ENCODE peak calls at places on chromosome 2, in six cellular contexts. X is astrocyte, S is endodermal cell, I is PC-3, H is IMR-90, T is neural progenitor cell. C is an unnamed sample.

GRCh38 chr2:128388414-128389032 is 69.9 kb upstream of the HS6ST1 start:
- DNase-seq in X (no peak), S (peak; percentile 49), I (peak; percentile 58), H (peak; percentile 16), T (no peak), C (no peak)

GRCh38 chr2:3491716-3492474 is 27.4 kb downstream of the ADI1 start:
- DNase-seq in X (no peak), S (peak; percentile 33), I (no peak), H (no peak), T (no peak), C (no peak)

GRCh38 chr2:64711260-64711659 is 57.5 kb upstream of the SERTAD2 start:
- DNase-seq in X (no peak), S (no peak), I (no peak), H (no peak), T (no peak), C (no peak)

GRCh38 chr2:229869226-229869625 is 52.6 kb downstream of the TRIP12 start:
- DNase-seq in X (no peak), S (no peak), I (no peak), H (no peak), T (no peak), C (no peak)

GRCh38 chr2:35428548-35428947 is 927.0 kb upstream of the CRIM1 start:
- DNase-seq in X (no peak), S (peak; percentile 89), I (peak; percentile 48), H (no peak), T (peak; percentile 60), C (peak; percentile 10)

GRCh38 chr2:190802810-190803209 is 77.8 kb upstream of the GLS start:
- DNase-seq in X (no peak), S (no peak), I (no peak), H (no peak), T (no peak), C (no peak)

GRCh38 chr2:12828932-12829331 is 112.2 kb downstream of the TRIB2 start:
- DNase-seq in X (no peak), S (no peak), I (no peak), H (no peak), T (peak; percentile 11), C (no peak)

GRCh38 chr2:85736456-85737355 is 17.1 kb upstream of the ATOH8 start:
- DNase-seq in X (no peak), S (no peak), I (no peak), H (no peak), T (no peak), C (no peak)

GRCh38 chr2:49261791-49262190 is 107.5 kb upstream of the FSHR start:
- DNase-seq in X (no peak), S (no peak), I (no peak), H (no peak), T (no peak), C (no peak)

GRCh38 chr2:20516646-20517341 is 69.9 kb downstream of the RHOB start:
- DNase-seq in X (peak; percentile 26), S (no peak), I (no peak), H (peak; percentile 42), T (no peak), C (no peak)

DNA sequence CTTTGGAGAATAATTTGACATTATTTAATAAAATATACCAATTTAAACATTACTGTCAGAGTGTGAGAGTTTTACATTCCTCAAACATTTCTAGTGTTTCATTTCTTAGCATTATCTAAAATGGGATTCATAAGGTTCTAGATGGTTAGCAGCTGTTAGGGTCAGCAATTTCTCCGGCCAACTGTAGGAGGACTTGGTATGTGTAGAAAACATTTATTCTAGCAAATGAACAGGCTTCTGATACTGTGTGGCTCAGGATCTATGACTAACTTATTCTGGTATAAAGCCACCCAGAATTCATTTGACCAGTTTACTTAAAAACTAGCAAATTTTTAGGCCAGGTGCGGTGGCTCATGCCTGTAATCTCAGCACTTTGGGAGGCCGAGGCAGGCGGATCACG is 22.6 kb downstream of the NCOA1 start:
- DNase-seq in X (peak; percentile 22), S (no peak), I (no peak), H (no peak), T (no peak), C (no peak)
- H3K4me1 ChIP-seq in X (no peaks in the 10 kb centered on the region), S (no peaks in the 10 kb centered on the region), I (peaks cover 10% of the 10 kb centered on the region), H (peaks cover 6% of the 10 kb centered on the region), T (peaks cover 6% of the 10 kb centered on the region), C (peaks cover 32% of the 10 kb centered on the region)

GRCh38 chr2:127107622-127107999 is 657 bp upstream of the BIN1 start:
- DNase-seq in X (peak; percentile 33), S (no peak), I (no peak), H (no peak), T (no peak), C (no peak)
- H3K9ac ChIP-seq in X (peak overlapping the region; percentile 86), S (no peak overlapping the region), I (peak overlapping the region; percentile 77), H (peak overlapping the region; percentile 47), T (no peak overlapping the region), C (peak overlapping the region; percentile 97)

GRCh38 chr2:144475044-144475443 is 44.9 kb downstream of the ZEB2 start:
- DNase-seq in X (no peak), S (no peak), I (no peak), H (no peak), T (no peak), C (no peak)
- H3K4me1 ChIP-seq in X (peaks cover 25% of the 10 kb centered on the region), S (peaks cover 8% of the 10 kb centered on the region), I (peaks cover 10% of the 10 kb centered on the region), H (peaks cover 18% of the 10 kb centered on the region), T (peaks cover 64% of the 10 kb centered on the region), C (peaks cover 54% of the 10 kb centered on the region)

DNA sequence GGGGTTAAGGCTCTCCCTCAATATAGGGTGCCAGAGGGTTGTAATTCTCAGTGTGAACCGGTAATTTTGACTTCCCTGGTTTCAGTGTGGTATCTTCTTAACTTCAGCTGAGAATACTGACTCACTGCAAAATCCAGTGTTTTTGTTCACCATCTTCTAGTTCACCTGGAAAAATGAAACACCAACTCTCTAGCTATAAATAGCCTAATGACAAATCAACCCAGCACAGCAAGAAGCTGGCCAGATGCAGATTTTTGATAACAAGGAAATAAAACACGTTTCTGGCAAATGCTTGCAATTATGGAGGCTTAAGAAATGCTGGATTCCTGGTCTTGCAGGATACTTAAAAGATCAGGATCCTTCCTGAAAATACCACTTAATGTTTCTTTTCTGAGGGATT is 192.3 kb downstream of the CLIP4 start:
- DNase-seq in X (no peak), S (no peak), I (peak; percentile 9), H (no peak), T (no peak), C (peak; percentile 4)
- H3K9ac ChIP-seq in X (no peak overlapping the region), S (no peak overlapping the region), I (no peak overlapping the region), H (no peak overlapping the region), T (no peak overlapping the region), C (no peak overlapping the region)

DNA sequence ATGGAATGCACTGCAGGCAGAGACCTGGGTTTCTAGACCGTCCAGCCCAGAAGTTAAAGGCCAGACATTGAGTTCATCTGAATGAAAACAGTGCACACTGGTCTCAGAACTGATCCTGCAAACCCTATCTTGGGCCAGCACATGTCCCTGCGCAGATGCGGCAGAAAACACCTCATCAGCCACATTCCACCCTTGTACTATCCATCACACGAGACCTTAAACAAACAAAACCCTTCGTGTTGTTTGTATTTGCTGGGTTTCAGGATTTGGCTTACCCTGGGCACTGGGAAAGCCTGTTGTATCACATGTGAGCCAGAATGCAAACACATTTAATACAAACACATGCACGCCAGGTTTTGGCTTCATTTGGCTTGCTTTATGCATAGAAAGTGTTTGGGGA is 12.5 kb downstream of the WIPF1 start:
- DNase-seq in X (no peak), S (no peak), I (no peak), H (peak; percentile 54), T (no peak), C (no peak)
- H3K4me1 ChIP-seq in X (no peaks in the 10 kb centered on the region), S (peaks cover 4% of the 10 kb centered on the region), I (no peaks in the 10 kb centered on the region), H (peaks cover 20% of the 10 kb centered on the region), T (no peaks in the 10 kb centered on the region), C (peaks cover 34% of the 10 kb centered on the region)

GRCh38 chr2:37586663-37587409 is 84.6 kb downstream of the CDC42EP3 start:
- DNase-seq in X (no peak), S (peak; percentile 54), I (peak; percentile 66), H (no peak), T (no peak), C (no peak)
- H3K9ac ChIP-seq in X (peak overlapping the region; percentile 62), S (no peak overlapping the region), I (peak overlapping the region; percentile 39), H (no peak overlapping the region), T (no peak overlapping the region), C (peak overlapping the region; percentile 68)

DNA sequence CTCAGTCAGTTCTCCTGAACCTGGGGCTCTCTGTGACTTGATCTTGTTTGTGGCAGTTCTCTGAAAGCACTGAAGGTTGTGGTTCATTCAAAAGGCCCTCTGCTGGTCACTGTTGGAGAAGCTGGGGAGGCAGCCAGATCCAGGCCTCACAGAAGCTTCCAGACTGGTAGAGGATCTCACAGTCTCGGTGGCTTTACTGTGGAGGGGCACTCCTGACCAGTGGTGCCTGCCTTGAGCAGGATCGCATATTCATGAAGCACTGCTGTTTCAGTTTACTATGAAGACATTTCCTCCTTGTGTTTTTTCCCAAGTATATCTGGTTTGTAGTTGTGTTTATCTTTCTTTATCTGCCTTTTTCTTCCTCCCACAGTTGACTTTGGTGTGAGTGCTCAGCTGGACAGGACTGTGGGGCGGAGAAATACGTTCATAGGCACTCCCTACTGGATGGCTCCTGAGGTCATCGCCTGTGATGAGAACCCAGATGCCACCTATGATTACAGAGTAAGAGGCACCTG is 133.9 kb downstream of the MAP4K4 start:
- DNase-seq in X (peak; percentile 58), S (peak; percentile 91), I (peak; percentile 79), H (peak; percentile 78), T (peak; percentile 66), C (peak; percentile 90)
- H3K4me1 ChIP-seq in X (peaks cover 50% of the 10 kb centered on the region), S (no peaks in the 10 kb centered on the region), I (peaks cover 38% of the 10 kb centered on the region), H (peaks cover 25% of the 10 kb centered on the region), T (no peaks in the 10 kb centered on the region), C (peaks cover 40% of the 10 kb centered on the region)

GRCh38 chr2:238928520-238929241 is 80.8 kb downstream of the TWIST2 start:
- DNase-seq in X (no peak), S (peak; percentile 28), I (no peak), H (no peak), T (no peak), C (no peak)
- H3K9ac ChIP-seq in X (no peak overlapping the region), S (no peak overlapping the region), I (no peak overlapping the region), H (no peak overlapping the region), T (no peak overlapping the region), C (peak overlapping the region; percentile 65)

GRCh38 chr2:96891591-96892333 is 21.9 kb upstream of the SEMA4C start:
- DNase-seq in X (no peak), S (peak; percentile 84), I (no peak), H (peak; percentile 58), T (no peak), C (no peak)
- H3K4me1 ChIP-seq in X (peaks cover 7% of the 10 kb centered on the region), S (peaks cover 12% of the 10 kb centered on the region), I (peaks cover 43% of the 10 kb centered on the region), H (peaks cover 14% of the 10 kb centered on the region), T (peaks cover 43% of the 10 kb centered on the region), C (peaks cover 8% of the 10 kb centered on the region)

C was measured in adipocyte.